ENCODE peak calls at places on chromosomes 12 and 14, in nine cellular contexts. U is uterus; X is left ventricle myocardium inferior; M is aorta; V is lung; S is PC-3; F is HAP-1; D is effector memory CD4-positive, alpha-beta T cell; Y is left lung. G is an unnamed sample.

GRCh38 chr14:101444116-101444515 is 117.2 kb upstream of the DIO3 start:
- DNase-seq in U (no peak), X (no peak), M (no peak), V (peak; percentile 16), S (peak; percentile 87), F (no peak), D (no peak), Y (no peak), G (no peak)

GRCh38 chr12:95181103-95181502 is 36.2 kb downstream of the FGD6 start:
- DNase-seq in U (no peak), X (no peak), M (no peak), V (no peak), S (no peak), F (no peak), D (no peak), Y (no peak), G (no peak)

GRCh38 chr12:12736759-12737676 is 19.9 kb downstream of the CDKN1B start:
- DNase-seq in U (no peak), X (no peak), M (no peak), V (no peak), S (peak; percentile 58), F (peak; percentile 42), D (no peak), Y (no peak), G (no peak)

GRCh38 chr14:100854435-100854834 is 28.5 kb downstream of the MEG3 start:
- DNase-seq in U (no peak), X (no peak), M (no peak), V (no peak), S (no peak), F (no peak), D (no peak), Y (no peak), G (no peak)

GRCh38 chr14:31391473-31391872 is 28.9 kb downstream of the HEATR5A start:
- DNase-seq in U (no peak), X (no peak), M (no peak), V (no peak), S (no peak), F (no peak), D (no peak), Y (no peak), G (no peak)

GRCh38 chr14:63787995-63788946 is 60.4 kb upstream of the SGPP1 start:
- DNase-seq in U (no peak), X (no peak), M (no peak), V (no peak), S (no peak), F (no peak), D (no peak), Y (no peak), G (no peak)

GRCh38 chr14:104331871-104332605 is 193.7 kb downstream of the KIF26A start:
- DNase-seq in U (no peak), X (no peak), M (no peak), V (no peak), S (no peak), F (no peak), D (no peak), Y (no peak), G (no peak)

GRCh38 chr14:101480022-101480746 is 81.1 kb upstream of the DIO3 start:
- DNase-seq in U (peak; percentile 4), X (no peak), M (no peak), V (no peak), S (no peak), F (no peak), D (no peak), Y (no peak), G (peak; percentile 37)

GRCh38 chr14:54450535-54450934 is 9.4 kb upstream of the CNIH1 start:
- DNase-seq in U (no peak), X (no peak), M (no peak), V (no peak), S (no peak), F (no peak), D (no peak), Y (peak; percentile 75), G (no peak)

GRCh38 chr14:38210168-38210567 is 2.5 kb downstream of the SSTR1 start:
- DNase-seq in U (no peak), X (no peak), M (no peak), V (no peak), S (peak; percentile 71), F (no peak), D (no peak), Y (no peak), G (no peak)

GRCh38 chr12:124509676-124510300 is 57.6 kb downstream of the NCOR2 start:
- DNase-seq in U (peak; percentile 76), X (peak; percentile 79), M (no peak), V (no peak), S (no peak), F (no peak), D (no peak), Y (no peak), G (peak; percentile 91)

GRCh38 chr12:131895640-131896079 is 1.2 kb downstream of the ULK1 start:
- DNase-seq in U (no peak), X (no peak), M (no peak), V (no peak), S (peak; percentile 18), F (no peak), D (no peak), Y (no peak), G (no peak)

GRCh38 chr12:76135456-76135855 is 51.0 kb upstream of the NAP1L1 start:
- DNase-seq in U (no peak), X (no peak), M (no peak), V (no peak), S (no peak), F (no peak), D (no peak), Y (no peak), G (no peak)

GRCh38 chr14:32077081-32078029 is at the start of gene ARHGAP5:
- DNase-seq in U (no peak), X (no peak), M (peak; percentile 64), V (peak; percentile 38), S (no peak), F (peak; percentile 51), D (no peak), Y (no peak), G (peak; percentile 82)

GRCh38 chr12:67085699-67086098 is 183.5 kb upstream of the CAND1 start:
- DNase-seq in U (no peak), X (no peak), M (no peak), V (no peak), S (no peak), F (no peak), D (no peak), Y (no peak), G (no peak)

GRCh38 chr14:73723799-73724621 is 9.8 kb upstream of the PNMA1 start:
- DNase-seq in U (peak; percentile 84), X (peak; percentile 70), M (peak; percentile 88), V (peak; percentile 78), S (peak; percentile 96), F (peak; percentile 56), D (no peak), Y (peak; percentile 71), G (peak; percentile 96)

GRCh38 chr14:88030892-88031291 is 26.0 kb downstream of the GPR65 start:
- DNase-seq in U (no peak), X (no peak), M (no peak), V (no peak), S (no peak), F (no peak), D (no peak), Y (no peak), G (no peak)

GRCh38 chr14:88032373-88032772 is 27.4 kb downstream of the GPR65 start:
- DNase-seq in U (no peak), X (no peak), M (no peak), V (no peak), S (no peak), F (no peak), D (no peak), Y (no peak), G (no peak)

GRCh38 chr14:88026890-88027289 is 22.0 kb downstream of the GPR65 start:
- DNase-seq in U (no peak), X (no peak), M (no peak), V (no peak), S (no peak), F (no peak), D (no peak), Y (no peak), G (no peak)

GRCh38 chr14:88029500-88029899 is 24.6 kb downstream of the GPR65 start:
- DNase-seq in U (no peak), X (no peak), M (no peak), V (no peak), S (peak; percentile 59), F (no peak), D (no peak), Y (no peak), G (no peak)

DNA sequence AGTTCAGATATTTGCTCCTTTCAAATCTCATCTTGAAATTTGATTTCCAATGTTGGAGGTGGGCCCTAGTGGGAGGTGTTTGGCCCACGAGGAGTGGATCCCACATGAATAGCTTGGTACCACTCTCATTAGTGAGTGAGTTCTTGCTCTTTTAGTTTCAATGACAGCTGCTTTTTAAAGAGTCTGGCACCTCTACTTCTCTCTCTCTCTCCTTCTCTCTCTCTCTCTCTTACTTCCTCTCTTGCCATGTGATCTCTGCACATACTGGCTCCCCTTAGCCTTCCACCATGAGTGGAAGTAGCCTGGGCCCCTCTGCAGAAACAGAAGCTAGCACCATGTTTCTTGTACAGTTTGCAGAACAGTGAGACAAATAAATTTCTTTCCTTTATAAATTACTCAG is 25.1 kb downstream of the GPR65 start:
- DNase-seq in U (no peak), X (no peak), M (no peak), V (no peak), S (no peak), F (no peak), D (no peak), Y (no peak), G (no peak)
- H3K4me1 ChIP-seq in U (no peaks in the 10 kb centered on the region), X (no peaks in the 10 kb centered on the region), M (no peaks in the 10 kb centered on the region), V (no peaks in the 10 kb centered on the region), S (peaks cover 7% of the 10 kb centered on the region), F (no peaks in the 10 kb centered on the region), D (peaks cover 24% of the 10 kb centered on the region), Y (no peaks in the 10 kb centered on the region), G (no peaks in the 10 kb centered on the region)

GRCh38 chr12:114692558-114693531 is 8.9 kb upstream of the TBX3 start:
- DNase-seq in U (peak; percentile 41), X (no peak), M (no peak), V (no peak), S (peak; percentile 72), F (peak; percentile 55), D (no peak), Y (no peak), G (peak; percentile 55)
- H3K4me1 ChIP-seq in U (peaks cover 5% of the 10 kb centered on the region), X (peaks cover 17% of the 10 kb centered on the region), M (no peaks in the 10 kb centered on the region), V (no peaks in the 10 kb centered on the region), S (peaks cover 31% of the 10 kb centered on the region), F (peaks cover 2% of the 10 kb centered on the region), D (no peaks in the 10 kb centered on the region), Y (no peaks in the 10 kb centered on the region), G (peaks cover 11% of the 10 kb centered on the region)

DNA sequence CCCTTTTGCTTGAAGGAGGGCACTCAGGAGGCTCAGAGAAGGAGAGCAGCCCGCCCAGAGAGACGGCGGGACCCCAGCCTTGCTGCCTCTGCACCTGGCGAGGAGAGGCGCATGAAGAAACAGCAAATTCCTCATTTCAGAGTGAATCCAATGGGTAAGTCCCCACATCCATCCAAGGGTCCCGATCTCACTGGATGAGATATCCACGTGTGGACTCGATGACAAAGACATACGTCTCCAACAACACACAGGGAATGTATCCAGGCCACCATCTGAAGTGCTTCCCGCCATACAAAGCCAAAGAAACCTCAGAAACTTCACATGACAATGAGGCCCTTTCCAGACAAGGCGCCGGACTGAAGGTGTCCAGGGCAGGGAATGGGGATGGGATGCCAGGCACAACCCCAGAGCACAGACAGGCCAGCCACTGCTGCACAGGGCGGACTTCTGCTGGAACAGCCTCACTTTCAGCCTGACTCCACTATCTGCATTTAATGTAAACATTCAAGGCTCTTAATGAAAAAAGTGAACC is 14.5 kb downstream of the CCDC88C start:
- DNase-seq in U (no peak), X (no peak), M (no peak), V (no peak), S (no peak), F (no peak), D (no peak), Y (no peak), G (no peak)
- H3K4me1 ChIP-seq in U (no peaks in the 10 kb centered on the region), X (peaks cover 34% of the 10 kb centered on the region), M (no peaks in the 10 kb centered on the region), V (no peaks in the 10 kb centered on the region), S (peaks cover 7% of the 10 kb centered on the region), F (no peaks in the 10 kb centered on the region), D (peaks cover 87% of the 10 kb centered on the region), Y (peaks cover 15% of the 10 kb centered on the region), G (no peaks in the 10 kb centered on the region)

GRCh38 chr12:110037315-110037714 is 11.0 kb downstream of the C12orf76 start:
- DNase-seq in U (no peak), X (no peak), M (no peak), V (no peak), S (no peak), F (no peak), D (no peak), Y (no peak), G (no peak)
- H3K4me1 ChIP-seq in U (no peaks in the 10 kb centered on the region), X (peaks cover 38% of the 10 kb centered on the region), M (peaks cover 5% of the 10 kb centered on the region), V (no peaks in the 10 kb centered on the region), S (peaks cover 31% of the 10 kb centered on the region), F (peaks cover 21% of the 10 kb centered on the region), D (peaks cover 9% of the 10 kb centered on the region), Y (peaks cover 7% of the 10 kb centered on the region), G (peaks cover 13% of the 10 kb centered on the region)

G was measured in sigmoid colon.